ENCODE peak calls at places on chromosomes 11 and 22, in four cellular contexts. One of them, this sample, is unnamed.

GRCh38 chr11:20015529-20016427 is 144.5 kb downstream of the DBX1 start:
- DNase-seq in effector memory CD8-positive, alpha-beta T cell: no peak
- DNase-seq in HCT116: no peak
- DNase-seq in NCI-H1930: no peak
- DNase-seq in this sample: no peak

GRCh38 chr11:43835104-43835503 is 45.5 kb upstream of the ALKBH3 start:
- DNase-seq in HCT116: no peak
- DNase-seq in NCI-H1930: no peak
- DNase-seq in effector memory CD8-positive, alpha-beta T cell: no peak
- DNase-seq in this sample: no peak

GRCh38 chr11:113781682-113782081 is 2.1 kb downstream of the CLDN25 start:
- DNase-seq in HCT116: no peak
- DNase-seq in NCI-H1930: no peak
- DNase-seq in effector memory CD8-positive, alpha-beta T cell: no peak
- DNase-seq in this sample: no peak

GRCh38 chr11:91239359-91239758 is 985.3 kb upstream of the FAT3 start:
- DNase-seq in NCI-H1930: no peak
- DNase-seq in HCT116: no peak
- DNase-seq in effector memory CD8-positive, alpha-beta T cell: no peak
- DNase-seq in this sample: no peak

GRCh38 chr11:20470348-20470747 is 82.8 kb downstream of the PRMT3 start:
- DNase-seq in NCI-H1930: no peak
- DNase-seq in HCT116: no peak
- DNase-seq in effector memory CD8-positive, alpha-beta T cell: no peak
- DNase-seq in this sample: no peak

GRCh38 chr11:64141081-64141783 is 24.7 kb downstream of the MACROD1 start:
- DNase-seq in NCI-H1930: no peak
- DNase-seq in HCT116: no peak
- DNase-seq in effector memory CD8-positive, alpha-beta T cell: no peak
- DNase-seq in this sample: no peak

GRCh38 chr22:33357894-33358440 is 299.8 kb upstream of the SYN3 start:
- DNase-seq in effector memory CD8-positive, alpha-beta T cell: no peak
- DNase-seq in HCT116: no peak
- DNase-seq in NCI-H1930: no peak
- DNase-seq in this sample: no peak

GRCh38 chr11:7060828-7061227 is 28.0 kb upstream of the RBMXL2 start:
- DNase-seq in effector memory CD8-positive, alpha-beta T cell: no peak
- DNase-seq in HCT116: no peak
- DNase-seq in NCI-H1930: no peak
- DNase-seq in this sample: no peak

GRCh38 chr11:111733009-111733408 is 33.2 kb downstream of the PPP2R1B start:
- DNase-seq in HCT116: no peak
- DNase-seq in effector memory CD8-positive, alpha-beta T cell: no peak
- DNase-seq in NCI-H1930: no peak
- DNase-seq in this sample: no peak

GRCh38 chr11:79173615-79174014 is 267.2 kb downstream of the TENM4 start:
- DNase-seq in HCT116: no peak
- DNase-seq in effector memory CD8-positive, alpha-beta T cell: no peak
- DNase-seq in NCI-H1930: no peak
- DNase-seq in this sample: no peak

GRCh38 chr22:28985581-28986290 is 75.9 kb downstream of the C22orf31 start:
- DNase-seq in effector memory CD8-positive, alpha-beta T cell: no peak
- DNase-seq in HCT116: no peak
- DNase-seq in NCI-H1930: no peak
- DNase-seq in this sample: no peak

GRCh38 chr11:9787981-9788521 is 124.2 kb downstream of the SWAP70 start:
- DNase-seq in HCT116: no peak
- DNase-seq in NCI-H1930: no peak
- DNase-seq in effector memory CD8-positive, alpha-beta T cell: no peak
- DNase-seq in this sample: no peak

GRCh38 chr22:37472418-37473006 is 13.7 kb downstream of the MFNG start:
- DNase-seq in effector memory CD8-positive, alpha-beta T cell: peak
- DNase-seq in HCT116: no peak
- DNase-seq in NCI-H1930: peak
- DNase-seq in this sample: peak

GRCh38 chr22:24763872-24764485 is 10.5 kb downstream of the PIWIL3 start:
- DNase-seq in effector memory CD8-positive, alpha-beta T cell: no peak
- DNase-seq in HCT116: no peak
- DNase-seq in NCI-H1930: no peak
- DNase-seq in this sample: no peak

This sample was measured in naive thymus-derived CD4-positive, alpha-beta T cell.